ENCODE peak calls at places on chromosome 10, in eight cellular contexts. One of them, this sample, is unnamed.
A peak's percentile ranks its signal among the peaks of the same experiment; 100 is the strongest.

GRCh38 chr10:71084061-71084817 is 128.1 kb upstream of the UNC5B start:
- DNase-seq in activated naive CD8-positive, alpha-beta T cell treated with anti-CD3 and anti-CD28 coated beads, Interleukin-2, amount 50 U/mL, for 24 hours: no peak
- DNase-seq in CD8-positive, alpha-beta T cell: peak; percentile 7
- DNase-seq in HepG2: no peak
- DNase-seq in fibroblast of the aortic adventitia: no peak
- DNase-seq in head of caudate nucleus: peak; percentile 1
- DNase-seq in activated naive CD4-positive, alpha-beta T cell treated with anti-CD3 and anti-CD28 coated beads for 36 hours: peak; percentile 2
- DNase-seq in T-helper 9 cell: no peak
- DNase-seq in this sample: peak; percentile 6

GRCh38 chr10:47370878-47371277 is 13.2 kb downstream of the ZNF488 start:
- DNase-seq in activated naive CD8-positive, alpha-beta T cell treated with anti-CD3 and anti-CD28 coated beads, Interleukin-2, amount 50 U/mL, for 24 hours: no peak
- DNase-seq in CD8-positive, alpha-beta T cell: peak; percentile 7
- DNase-seq in HepG2: no peak
- DNase-seq in fibroblast of the aortic adventitia: no peak
- DNase-seq in head of caudate nucleus: peak; percentile 1
- DNase-seq in activated naive CD4-positive, alpha-beta T cell treated with anti-CD3 and anti-CD28 coated beads for 36 hours: no peak
- DNase-seq in T-helper 9 cell: no peak
- DNase-seq in this sample: peak; percentile 1

GRCh38 chr10:125102216-125102615 is 58.1 kb downstream of the CTBP2 start:
- DNase-seq in activated naive CD8-positive, alpha-beta T cell treated with anti-CD3 and anti-CD28 coated beads, Interleukin-2, amount 50 U/mL, for 24 hours: no peak
- DNase-seq in CD8-positive, alpha-beta T cell: no peak
- DNase-seq in HepG2: peak; percentile 22
- DNase-seq in fibroblast of the aortic adventitia: peak; percentile 61
- DNase-seq in head of caudate nucleus: no peak
- DNase-seq in activated naive CD4-positive, alpha-beta T cell treated with anti-CD3 and anti-CD28 coated beads for 36 hours: no peak
- DNase-seq in T-helper 9 cell: no peak
- DNase-seq in this sample: no peak

GRCh38 chr10:71782917-71783490 is 9.7 kb upstream of the VSIR start:
- DNase-seq in activated naive CD8-positive, alpha-beta T cell treated with anti-CD3 and anti-CD28 coated beads, Interleukin-2, amount 50 U/mL, for 24 hours: no peak
- DNase-seq in CD8-positive, alpha-beta T cell: no peak
- DNase-seq in HepG2: no peak
- DNase-seq in fibroblast of the aortic adventitia: no peak
- DNase-seq in head of caudate nucleus: no peak
- DNase-seq in activated naive CD4-positive, alpha-beta T cell treated with anti-CD3 and anti-CD28 coated beads for 36 hours: no peak
- DNase-seq in T-helper 9 cell: no peak
- DNase-seq in this sample: no peak

GRCh38 chr10:35006836-35007235 is 83.3 kb downstream of the CUL2 start:
- DNase-seq in activated naive CD8-positive, alpha-beta T cell treated with anti-CD3 and anti-CD28 coated beads, Interleukin-2, amount 50 U/mL, for 24 hours: no peak
- DNase-seq in CD8-positive, alpha-beta T cell: no peak
- DNase-seq in HepG2: no peak
- DNase-seq in fibroblast of the aortic adventitia: peak; percentile 74
- DNase-seq in head of caudate nucleus: no peak
- DNase-seq in activated naive CD4-positive, alpha-beta T cell treated with anti-CD3 and anti-CD28 coated beads for 36 hours: no peak
- DNase-seq in T-helper 9 cell: no peak
- DNase-seq in this sample: no peak

GRCh38 chr10:24262929-24263653 is 54.2 kb downstream of the KIAA1217 start:
- DNase-seq in activated naive CD8-positive, alpha-beta T cell treated with anti-CD3 and anti-CD28 coated beads, Interleukin-2, amount 50 U/mL, for 24 hours: no peak
- DNase-seq in CD8-positive, alpha-beta T cell: no peak
- DNase-seq in HepG2: no peak
- DNase-seq in fibroblast of the aortic adventitia: no peak
- DNase-seq in head of caudate nucleus: no peak
- DNase-seq in activated naive CD4-positive, alpha-beta T cell treated with anti-CD3 and anti-CD28 coated beads for 36 hours: no peak
- DNase-seq in T-helper 9 cell: no peak
- DNase-seq in this sample: no peak

GRCh38 chr10:48762104-48763042 is 77.7 kb downstream of the WDFY4 start:
- DNase-seq in activated naive CD8-positive, alpha-beta T cell treated with anti-CD3 and anti-CD28 coated beads, Interleukin-2, amount 50 U/mL, for 24 hours: no peak
- DNase-seq in CD8-positive, alpha-beta T cell: no peak
- DNase-seq in HepG2: no peak
- DNase-seq in fibroblast of the aortic adventitia: no peak
- DNase-seq in head of caudate nucleus: no peak
- DNase-seq in activated naive CD4-positive, alpha-beta T cell treated with anti-CD3 and anti-CD28 coated beads for 36 hours: no peak
- DNase-seq in T-helper 9 cell: no peak
- DNase-seq in this sample: no peak

GRCh38 chr10:120115959-120116358 is 223.4 kb downstream of the SEC23IP start:
- DNase-seq in activated naive CD8-positive, alpha-beta T cell treated with anti-CD3 and anti-CD28 coated beads, Interleukin-2, amount 50 U/mL, for 24 hours: no peak
- DNase-seq in CD8-positive, alpha-beta T cell: no peak
- DNase-seq in HepG2: no peak
- DNase-seq in fibroblast of the aortic adventitia: no peak
- DNase-seq in head of caudate nucleus: no peak
- DNase-seq in activated naive CD4-positive, alpha-beta T cell treated with anti-CD3 and anti-CD28 coated beads for 36 hours: no peak
- DNase-seq in T-helper 9 cell: no peak
- DNase-seq in this sample: no peak

GRCh38 chr10:12631216-12631615 is 281.9 kb downstream of the CAMK1D start:
- DNase-seq in activated naive CD8-positive, alpha-beta T cell treated with anti-CD3 and anti-CD28 coated beads, Interleukin-2, amount 50 U/mL, for 24 hours: no peak
- DNase-seq in CD8-positive, alpha-beta T cell: no peak
- DNase-seq in HepG2: peak; percentile 32
- DNase-seq in fibroblast of the aortic adventitia: peak; percentile 4
- DNase-seq in head of caudate nucleus: no peak
- DNase-seq in activated naive CD4-positive, alpha-beta T cell treated with anti-CD3 and anti-CD28 coated beads for 36 hours: no peak
- DNase-seq in T-helper 9 cell: no peak
- DNase-seq in this sample: no peak

GRCh38 chr10:78830062-78830974 is 238.4 kb upstream of the ZMIZ1 start:
- DNase-seq in activated naive CD8-positive, alpha-beta T cell treated with anti-CD3 and anti-CD28 coated beads, Interleukin-2, amount 50 U/mL, for 24 hours: no peak
- DNase-seq in CD8-positive, alpha-beta T cell: no peak
- DNase-seq in HepG2: no peak
- DNase-seq in fibroblast of the aortic adventitia: peak; percentile 51
- DNase-seq in head of caudate nucleus: no peak
- DNase-seq in activated naive CD4-positive, alpha-beta T cell treated with anti-CD3 and anti-CD28 coated beads for 36 hours: no peak
- DNase-seq in T-helper 9 cell: no peak
- DNase-seq in this sample: no peak

GRCh38 chr10:26216949-26217395 is 398 bp downstream of the GAD2 start:
- DNase-seq in activated naive CD8-positive, alpha-beta T cell treated with anti-CD3 and anti-CD28 coated beads, Interleukin-2, amount 50 U/mL, for 24 hours: no peak
- DNase-seq in CD8-positive, alpha-beta T cell: no peak
- DNase-seq in HepG2: no peak
- DNase-seq in fibroblast of the aortic adventitia: no peak
- DNase-seq in head of caudate nucleus: no peak
- DNase-seq in activated naive CD4-positive, alpha-beta T cell treated with anti-CD3 and anti-CD28 coated beads for 36 hours: no peak
- DNase-seq in T-helper 9 cell: no peak
- DNase-seq in this sample: no peak

GRCh38 chr10:78972160-78972946 is 96.4 kb upstream of the ZMIZ1 start:
- DNase-seq in activated naive CD8-positive, alpha-beta T cell treated with anti-CD3 and anti-CD28 coated beads, Interleukin-2, amount 50 U/mL, for 24 hours: no peak
- DNase-seq in CD8-positive, alpha-beta T cell: no peak
- DNase-seq in HepG2: peak; percentile 80
- DNase-seq in fibroblast of the aortic adventitia: peak; percentile 76
- DNase-seq in head of caudate nucleus: peak; percentile 88
- DNase-seq in activated naive CD4-positive, alpha-beta T cell treated with anti-CD3 and anti-CD28 coated beads for 36 hours: no peak
- DNase-seq in T-helper 9 cell: no peak
- DNase-seq in this sample: no peak

GRCh38 chr10:112230325-112230988 is 46.9 kb upstream of the GPAM start:
- DNase-seq in activated naive CD8-positive, alpha-beta T cell treated with anti-CD3 and anti-CD28 coated beads, Interleukin-2, amount 50 U/mL, for 24 hours: no peak
- DNase-seq in CD8-positive, alpha-beta T cell: no peak
- DNase-seq in HepG2: peak; percentile 59
- DNase-seq in fibroblast of the aortic adventitia: peak; percentile 40
- DNase-seq in head of caudate nucleus: no peak
- DNase-seq in activated naive CD4-positive, alpha-beta T cell treated with anti-CD3 and anti-CD28 coated beads for 36 hours: no peak
- DNase-seq in T-helper 9 cell: no peak
- DNase-seq in this sample: no peak

GRCh38 chr10:84563868-84564267 is 235.5 kb downstream of the CCSER2 start:
- DNase-seq in activated naive CD8-positive, alpha-beta T cell treated with anti-CD3 and anti-CD28 coated beads, Interleukin-2, amount 50 U/mL, for 24 hours: no peak
- DNase-seq in CD8-positive, alpha-beta T cell: no peak
- DNase-seq in HepG2: no peak
- DNase-seq in fibroblast of the aortic adventitia: no peak
- DNase-seq in head of caudate nucleus: no peak
- DNase-seq in activated naive CD4-positive, alpha-beta T cell treated with anti-CD3 and anti-CD28 coated beads for 36 hours: no peak
- DNase-seq in T-helper 9 cell: no peak
- DNase-seq in this sample: no peak

GRCh38 chr10:114893248-114893647 is 44.7 kb upstream of the TRUB1 start:
- DNase-seq in activated naive CD8-positive, alpha-beta T cell treated with anti-CD3 and anti-CD28 coated beads, Interleukin-2, amount 50 U/mL, for 24 hours: no peak
- DNase-seq in CD8-positive, alpha-beta T cell: no peak
- DNase-seq in HepG2: peak; percentile 20
- DNase-seq in fibroblast of the aortic adventitia: no peak
- DNase-seq in head of caudate nucleus: no peak
- DNase-seq in activated naive CD4-positive, alpha-beta T cell treated with anti-CD3 and anti-CD28 coated beads for 36 hours: no peak
- DNase-seq in T-helper 9 cell: no peak
- DNase-seq in this sample: no peak

GRCh38 chr10:12631787-12632562 is 282.6 kb downstream of the CAMK1D start:
- DNase-seq in activated naive CD8-positive, alpha-beta T cell treated with anti-CD3 and anti-CD28 coated beads, Interleukin-2, amount 50 U/mL, for 24 hours: no peak
- DNase-seq in CD8-positive, alpha-beta T cell: no peak
- DNase-seq in HepG2: peak; percentile 69
- DNase-seq in fibroblast of the aortic adventitia: no peak
- DNase-seq in head of caudate nucleus: no peak
- DNase-seq in activated naive CD4-positive, alpha-beta T cell treated with anti-CD3 and anti-CD28 coated beads for 36 hours: no peak
- DNase-seq in T-helper 9 cell: no peak
- DNase-seq in this sample: no peak

GRCh38 chr10:48609441-48609840 is 4.6 kb upstream of the ARHGAP22 start:
- DNase-seq in activated naive CD8-positive, alpha-beta T cell treated with anti-CD3 and anti-CD28 coated beads, Interleukin-2, amount 50 U/mL, for 24 hours: no peak
- DNase-seq in CD8-positive, alpha-beta T cell: no peak
- DNase-seq in HepG2: no peak
- DNase-seq in fibroblast of the aortic adventitia: no peak
- DNase-seq in head of caudate nucleus: no peak
- DNase-seq in activated naive CD4-positive, alpha-beta T cell treated with anti-CD3 and anti-CD28 coated beads for 36 hours: no peak
- DNase-seq in T-helper 9 cell: no peak
- DNase-seq in this sample: no peak

GRCh38 chr10:65416094-65416493 is 1509.7 kb upstream of the LRRTM3 start:
- DNase-seq in activated naive CD8-positive, alpha-beta T cell treated with anti-CD3 and anti-CD28 coated beads, Interleukin-2, amount 50 U/mL, for 24 hours: no peak
- DNase-seq in CD8-positive, alpha-beta T cell: no peak
- DNase-seq in HepG2: no peak
- DNase-seq in fibroblast of the aortic adventitia: no peak
- DNase-seq in head of caudate nucleus: no peak
- DNase-seq in activated naive CD4-positive, alpha-beta T cell treated with anti-CD3 and anti-CD28 coated beads for 36 hours: no peak
- DNase-seq in T-helper 9 cell: no peak
- DNase-seq in this sample: no peak

GRCh38 chr10:16904049-16904448 is 86.8 kb upstream of the RSU1 start:
- DNase-seq in activated naive CD8-positive, alpha-beta T cell treated with anti-CD3 and anti-CD28 coated beads, Interleukin-2, amount 50 U/mL, for 24 hours: no peak
- DNase-seq in CD8-positive, alpha-beta T cell: no peak
- DNase-seq in HepG2: no peak
- DNase-seq in fibroblast of the aortic adventitia: no peak
- DNase-seq in head of caudate nucleus: no peak
- DNase-seq in activated naive CD4-positive, alpha-beta T cell treated with anti-CD3 and anti-CD28 coated beads for 36 hours: no peak
- DNase-seq in T-helper 9 cell: no peak
- DNase-seq in this sample: no peak

GRCh38 chr10:5211696-5212095 is 15.1 kb downstream of the AKR1C4 start:
- DNase-seq in activated naive CD8-positive, alpha-beta T cell treated with anti-CD3 and anti-CD28 coated beads, Interleukin-2, amount 50 U/mL, for 24 hours: no peak
- DNase-seq in CD8-positive, alpha-beta T cell: no peak
- DNase-seq in HepG2: no peak
- DNase-seq in fibroblast of the aortic adventitia: no peak
- DNase-seq in head of caudate nucleus: no peak
- DNase-seq in activated naive CD4-positive, alpha-beta T cell treated with anti-CD3 and anti-CD28 coated beads for 36 hours: no peak
- DNase-seq in T-helper 9 cell: no peak
- DNase-seq in this sample: no peak

GRCh38 chr10:132309466-132309865 is 1.7 kb upstream of the STK32C start:
- DNase-seq in activated naive CD8-positive, alpha-beta T cell treated with anti-CD3 and anti-CD28 coated beads, Interleukin-2, amount 50 U/mL, for 24 hours: no peak
- DNase-seq in CD8-positive, alpha-beta T cell: no peak
- DNase-seq in HepG2: no peak
- DNase-seq in fibroblast of the aortic adventitia: no peak
- DNase-seq in head of caudate nucleus: no peak
- DNase-seq in activated naive CD4-positive, alpha-beta T cell treated with anti-CD3 and anti-CD28 coated beads for 36 hours: no peak
- DNase-seq in T-helper 9 cell: no peak
- DNase-seq in this sample: no peak

GRCh38 chr10:124520553-124521428 is 59.2 kb downstream of the LHPP start:
- DNase-seq in activated naive CD8-positive, alpha-beta T cell treated with anti-CD3 and anti-CD28 coated beads, Interleukin-2, amount 50 U/mL, for 24 hours: no peak
- DNase-seq in CD8-positive, alpha-beta T cell: no peak
- DNase-seq in HepG2: no peak
- DNase-seq in fibroblast of the aortic adventitia: no peak
- DNase-seq in head of caudate nucleus: no peak
- DNase-seq in activated naive CD4-positive, alpha-beta T cell treated with anti-CD3 and anti-CD28 coated beads for 36 hours: no peak
- DNase-seq in T-helper 9 cell: no peak
- DNase-seq in this sample: no peak

GRCh38 chr10:6033954-6034353 is 28.2 kb downstream of the IL2RA start:
- DNase-seq in activated naive CD8-positive, alpha-beta T cell treated with anti-CD3 and anti-CD28 coated beads, Interleukin-2, amount 50 U/mL, for 24 hours: no peak
- DNase-seq in CD8-positive, alpha-beta T cell: no peak
- DNase-seq in HepG2: no peak
- DNase-seq in fibroblast of the aortic adventitia: no peak
- DNase-seq in head of caudate nucleus: no peak
- DNase-seq in activated naive CD4-positive, alpha-beta T cell treated with anti-CD3 and anti-CD28 coated beads for 36 hours: no peak
- DNase-seq in T-helper 9 cell: no peak
- DNase-seq in this sample: no peak